ENCODE peak calls at places on chromosome 20, in five cellular contexts. X, Y, P, D and R are unnamed samples.
A peak's percentile ranks its signal among the peaks of the same experiment; 100 is the strongest.

GRCh38 chr20:50272413-50273120 is 81.9 kb downstream of the CEBPB start:
- DNase-seq in X (no peak), Y (no peak), P (no peak), D (no peak), R (no peak)

GRCh38 chr20:50163570-50164317 is 10.2 kb upstream of the PEDS1 start:
- DNase-seq in X (no peak), Y (peak; percentile 59), P (no peak), D (no peak), R (no peak)

GRCh38 chr20:32451340-32451681 is 93.2 kb downstream of the ASXL1 start:
- DNase-seq in X (no peak), Y (no peak), P (no peak), D (no peak), R (no peak)

GRCh38 chr20:10806539-10806938 is 132.7 kb upstream of the JAG1 start:
- DNase-seq in X (no peak), Y (no peak), P (no peak), D (no peak), R (peak; percentile 31)

GRCh38 chr20:57509665-57510237 is 15.2 kb downstream of the CTCFL start:
- DNase-seq in X (no peak), Y (no peak), P (no peak), D (peak; percentile 29), R (no peak)

GRCh38 chr20:62935968-62936585 is 1.9 kb upstream of the GID8 start:
- DNase-seq in X (no peak), Y (no peak), P (no peak), D (no peak), R (no peak)

GRCh38 chr20:45835230-45836224 is 1.9 kb downstream of the SNX21 start:
- DNase-seq in X (no peak), Y (peak; percentile 57), P (no peak), D (peak; percentile 20), R (peak; percentile 44)

GRCh38 chr20:7490288-7490687 is 450.0 kb downstream of the HAO1 start:
- DNase-seq in X (no peak), Y (no peak), P (no peak), D (no peak), R (no peak)

GRCh38 chr20:19964289-19965263 is 52.6 kb upstream of the NAA20 start:
- DNase-seq in X (peak; percentile 81), Y (peak; percentile 29), P (peak; percentile 46), D (peak; percentile 53), R (no peak)

GRCh38 chr20:49405062-49405683 is 77.3 kb downstream of the KCNB1 start:
- DNase-seq in X (no peak), Y (no peak), P (no peak), D (no peak), R (no peak)

GRCh38 chr20:41649489-41649888 is 31.3 kb upstream of the CHD6 start:
- DNase-seq in X (peak; percentile 20), Y (no peak), P (no peak), D (no peak), R (no peak)

GRCh38 chr20:38208523-38208922 is 43.5 kb upstream of the TGM2 start:
- DNase-seq in X (no peak), Y (no peak), P (no peak), D (no peak), R (no peak)

GRCh38 chr20:7330850-7331249 is 563.4 kb downstream of the BMP2 start:
- DNase-seq in X (no peak), Y (no peak), P (no peak), D (no peak), R (no peak)

GRCh38 chr20:62120990-62121775 is 1.1 kb upstream of the LSM14B start:
- DNase-seq in X (no peak), Y (no peak), P (no peak), D (peak; percentile 66), R (no peak)

GRCh38 chr20:31720486-31721407 is 1.9 kb downstream of the BCL2L1 start:
- DNase-seq in X (peak; percentile 78), Y (no peak), P (no peak), D (peak; percentile 60), R (no peak)

GRCh38 chr20:60976913-60977312 is 275.1 kb upstream of the CDH4 start:
- DNase-seq in X (no peak), Y (no peak), P (no peak), D (no peak), R (no peak)

GRCh38 chr20:10848810-10849370 is 175.1 kb upstream of the JAG1 start:
- DNase-seq in X (peak; percentile 75), Y (peak; percentile 19), P (no peak), D (peak; percentile 45), R (no peak)

GRCh38 chr20:41174782-41175181 is 37.4 kb downstream of the PLCG1 start:
- DNase-seq in X (no peak), Y (peak; percentile 53), P (peak; percentile 27), D (peak; percentile 7), R (peak; percentile 51)

GRCh38 chr20:58818585-58819285 is 32.0 kb downstream of the GNAS-AS1 start:
- DNase-seq in X (no peak), Y (no peak), P (no peak), D (no peak), R (no peak)

GRCh38 chr20:45588800-45589199 is 9.7 kb upstream of the WFDC8 start:
- DNase-seq in X (no peak), Y (no peak), P (no peak), D (no peak), R (no peak)

GRCh38 chr20:25259788-25260254 is 11.9 kb downstream of the PYGB start:
- DNase-seq in X (peak; percentile 49), Y (no peak), P (no peak), D (peak; percentile 13), R (no peak)

DNA sequence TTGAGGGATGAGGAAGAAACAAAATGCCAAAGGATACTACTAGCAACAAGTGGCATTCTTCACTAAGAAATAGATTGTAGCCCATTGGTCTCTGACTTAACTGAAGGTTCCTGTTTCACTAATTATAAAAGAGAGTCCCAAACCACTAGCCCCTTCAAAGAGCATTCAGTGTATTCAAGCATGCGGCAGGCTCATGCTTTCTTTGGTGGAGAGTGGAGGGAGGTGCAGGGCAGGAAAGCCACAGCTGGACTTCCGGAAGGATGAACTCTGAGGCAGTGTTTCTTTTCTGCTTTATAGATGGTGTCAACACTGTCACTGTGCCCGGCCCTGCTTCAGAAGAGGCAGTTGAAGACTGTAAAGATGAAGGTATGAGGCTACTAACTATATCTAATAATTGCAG is 636.1 kb downstream of the KIF16B start:
- DNase-seq in X (no peak), Y (no peak), P (no peak), D (no peak), R (no peak)
- H3K9me3 ChIP-seq in X (peaks cover 7% of the 10 kb centered on the region), Y (peaks cover 22% of the 10 kb centered on the region), P (no peaks in the 10 kb centered on the region), D (no peaks in the 10 kb centered on the region), R (no peaks in the 10 kb centered on the region)

GRCh38 chr20:2206957-2207769 is 88.6 kb upstream of the TGM3 start:
- DNase-seq in X (peak; percentile 90), Y (peak; percentile 69), P (peak; percentile 65), D (peak; percentile 81), R (peak; percentile 47)

GRCh38 chr20:2204021-2204420 is 91.8 kb upstream of the TGM3 start:
- DNase-seq in X (no peak), Y (no peak), P (no peak), D (no peak), R (no peak)

GRCh38 chr20:2208897-2209296 is 86.9 kb upstream of the TGM3 start:
- DNase-seq in X (no peak), Y (no peak), P (no peak), D (no peak), R (no peak)

GRCh38 chr20:2210646-2211556 is 84.9 kb upstream of the TGM3 start:
- DNase-seq in X (peak; percentile 19), Y (peak; percentile 29), P (peak; percentile 34), D (peak; percentile 51), R (no peak)

DNA sequence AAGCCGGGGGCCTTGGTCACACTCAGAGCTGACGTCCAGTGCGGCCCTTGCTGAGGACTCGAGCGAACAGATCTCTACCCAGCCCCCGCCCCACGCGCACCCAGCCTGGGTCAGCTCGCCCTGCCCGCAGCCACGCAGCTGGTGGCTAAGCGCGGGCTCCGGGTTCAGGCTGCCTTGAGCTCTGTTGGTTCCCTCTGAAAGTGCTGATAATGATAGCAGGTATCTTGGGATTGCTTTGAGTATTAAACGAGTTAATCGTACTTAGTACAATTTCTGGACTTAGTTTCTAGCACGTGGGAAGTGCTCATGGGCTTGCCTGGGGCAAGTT is 88.1 kb upstream of the TGM3 start:
- DNase-seq in X (no peak), Y (no peak), P (no peak), D (no peak), R (no peak)
- H3K4me3 ChIP-seq in X (peak overlapping the region; percentile 85), Y (peak overlapping the region; percentile 65), P (no peak overlapping the region), D (peak overlapping the region; percentile 62), R (peak overlapping the region; percentile 26)

GRCh38 chr20:2316847-2317495 is 21.2 kb downstream of the TGM3 start:
- DNase-seq in X (no peak), Y (no peak), P (no peak), D (no peak), R (no peak)
- H3K9me3 ChIP-seq in X (no peaks in the 10 kb centered on the region), Y (peaks cover 11% of the 10 kb centered on the region), P (no peaks in the 10 kb centered on the region), D (no peaks in the 10 kb centered on the region), R (no peaks in the 10 kb centered on the region)

DNA sequence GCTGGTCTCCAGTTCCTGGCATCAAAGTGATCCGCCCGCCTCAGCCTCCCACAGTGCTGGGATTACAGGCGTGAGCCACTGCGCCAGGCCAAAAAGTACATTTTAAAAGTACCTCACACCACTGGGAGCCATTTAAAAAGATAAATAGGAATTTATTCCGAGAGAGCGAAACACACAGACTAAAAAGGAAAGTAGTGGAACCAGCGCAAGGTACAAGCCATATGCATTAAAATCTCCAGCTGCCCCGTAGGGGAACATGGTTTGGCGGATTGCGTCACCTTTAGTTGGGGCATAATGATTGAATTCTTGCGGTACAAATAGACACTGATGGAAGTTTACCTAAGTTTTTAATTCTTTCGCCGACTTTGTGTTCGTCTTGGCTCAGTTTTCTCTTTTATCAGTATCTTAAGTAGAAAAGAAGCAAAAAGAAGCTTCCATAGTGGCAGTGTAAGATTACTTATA is 1.3 kb downstream of the RAD21L1 start:
- DNase-seq in X (no peak), Y (no peak), P (no peak), D (no peak), R (no peak)
- H3K4me3 ChIP-seq in X (no peak overlapping the region), Y (peak overlapping the region; percentile 76), P (no peak overlapping the region), D (peak overlapping the region; percentile 85), R (peak overlapping the region; percentile 76)

GRCh38 chr20:23331951-23332350 is 18.6 kb upstream of the NXT1 start:
- DNase-seq in X (no peak), Y (no peak), P (no peak), D (no peak), R (no peak)

GRCh38 chr20:23334111-23334510 is 16.5 kb upstream of the NXT1 start:
- DNase-seq in X (no peak), Y (no peak), P (no peak), D (no peak), R (no peak)

GRCh38 chr20:23331450-23331849 is 19.1 kb upstream of the NXT1 start:
- DNase-seq in X (no peak), Y (no peak), P (no peak), D (no peak), R (no peak)

GRCh38 chr20:23335521-23335920 is 15.1 kb upstream of the NXT1 start:
- DNase-seq in X (no peak), Y (no peak), P (no peak), D (no peak), R (no peak)

DNA sequence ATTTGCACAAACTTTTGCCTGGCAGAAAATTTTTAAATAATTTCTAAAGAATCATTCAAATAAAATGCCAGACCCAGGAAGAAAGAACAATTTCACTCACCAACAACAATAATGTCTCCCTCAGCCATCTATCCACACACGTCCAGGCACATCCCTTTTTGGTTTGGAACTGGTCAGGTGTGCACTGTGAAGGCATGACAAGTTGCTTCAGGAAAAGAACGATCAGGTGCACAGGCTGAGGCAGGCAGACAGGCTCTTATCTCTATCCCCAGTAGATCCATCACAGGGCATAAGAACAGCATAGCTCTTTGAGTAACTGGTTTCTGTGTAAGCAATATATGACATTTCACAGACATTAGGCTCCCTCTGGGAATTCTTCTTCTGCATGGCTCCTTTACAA is 18.1 kb upstream of the NXT1 start:
- DNase-seq in X (no peak), Y (no peak), P (no peak), D (no peak), R (no peak)
- H3K9me3 ChIP-seq in X (no peaks in the 10 kb centered on the region), Y (peaks cover 4% of the 10 kb centered on the region), P (no peaks in the 10 kb centered on the region), D (no peaks in the 10 kb centered on the region), R (no peaks in the 10 kb centered on the region)